ENCODE peak calls at places on chromosomes 12 and 14, in ten cellular contexts. J is BJ, B is tibial artery, O is H1, U is AG04450, F is GM20000, L is neural progenitor cell, X is endothelial cell, Q is HFFc6, V is left lung. G is an unnamed sample.
A peak's percentile ranks its signal among the peaks of the same experiment; 100 is the strongest.

GRCh38 chr14:104726600-104727451 is 2.8 kb downstream of the ADSS1 start:
- DNase-seq in J (no peak), B (no peak), O (no peak), U (no peak), F (no peak), L (no peak), X (peak; percentile 47), Q (no peak), V (no peak), G (no peak)

GRCh38 chr14:75543258-75543657 is 21.0 kb downstream of the BATF start:
- DNase-seq in J (no peak), B (no peak), O (no peak), U (no peak), F (no peak), L (no peak), X (no peak), Q (no peak), V (no peak), G (no peak)

GRCh38 chr12:550473-551260 is 90.9 kb downstream of the B4GALNT3 start:
- DNase-seq in J (no peak), B (no peak), O (no peak), U (no peak), F (no peak), L (no peak), X (no peak), Q (no peak), V (no peak), G (no peak)

GRCh38 chr12:4030938-4031702 is 157.9 kb upstream of the PARP11 start:
- DNase-seq in J (peak; percentile 93), B (peak; percentile 91), O (peak; percentile 85), U (peak; percentile 96), F (peak; percentile 95), L (peak; percentile 98), X (peak; percentile 83), Q (peak; percentile 98), V (peak; percentile 91), G (peak; percentile 97)

GRCh38 chr12:7327913-7328312 is 24.0 kb downstream of the ACSM4 start:
- DNase-seq in J (no peak), B (no peak), O (no peak), U (no peak), F (no peak), L (no peak), X (no peak), Q (no peak), V (no peak), G (no peak)

GRCh38 chr12:12333407-12333831 is 16.6 kb downstream of the MANSC1 start:
- DNase-seq in J (no peak), B (no peak), O (no peak), U (peak; percentile 93), F (no peak), L (no peak), X (no peak), Q (no peak), V (peak; percentile 45), G (no peak)

GRCh38 chr14:24236689-24237462 is 4.1 kb downstream of the GMPR2 start:
- DNase-seq in J (no peak), B (no peak), O (no peak), U (no peak), F (no peak), L (no peak), X (no peak), Q (no peak), V (no peak), G (no peak)

GRCh38 chr12:101793401-101793800 is 37.4 kb downstream of the GNPTAB start:
- DNase-seq in J (peak; percentile 31), B (no peak), O (no peak), U (no peak), F (peak; percentile 20), L (no peak), X (no peak), Q (peak; percentile 76), V (no peak), G (no peak)

GRCh38 chr12:70842136-70842535 is 78.4 kb downstream of the PTPRR start:
- DNase-seq in J (no peak), B (no peak), O (no peak), U (no peak), F (no peak), L (no peak), X (no peak), Q (no peak), V (no peak), G (no peak)

GRCh38 chr12:132632521-132633228 is 14.1 kb downstream of the P2RX2 start:
- DNase-seq in J (no peak), B (no peak), O (no peak), U (no peak), F (no peak), L (no peak), X (no peak), Q (no peak), V (peak; percentile 29), G (no peak)

GRCh38 chr12:91222746-91223145 is 40.1 kb upstream of the DCN start:
- DNase-seq in J (peak; percentile 36), B (no peak), O (no peak), U (no peak), F (no peak), L (no peak), X (no peak), Q (peak; percentile 59), V (no peak), G (peak; percentile 42)

GRCh38 chr14:22122227-22123187 is 448.9 kb upstream of the OR4E1 start:
- DNase-seq in J (no peak), B (no peak), O (no peak), U (no peak), F (no peak), L (peak; percentile 25), X (peak; percentile 22), Q (no peak), V (no peak), G (peak; percentile 25)

GRCh38 chr14:39015360-39015961 is 87.6 kb downstream of the SEC23A start:
- DNase-seq in J (no peak), B (no peak), O (no peak), U (no peak), F (peak; percentile 68), L (peak; percentile 68), X (peak; percentile 22), Q (peak; percentile 9), V (no peak), G (peak; percentile 66)

GRCh38 chr14:103546651-103547454 is 15.6 kb downstream of the BAG5 start:
- DNase-seq in J (no peak), B (no peak), O (peak; percentile 98), U (no peak), F (peak; percentile 94), L (peak; percentile 82), X (peak; percentile 78), Q (peak; percentile 21), V (peak; percentile 74), G (peak; percentile 67)

GRCh38 chr12:112924986-112925385 is 13.3 kb upstream of the OAS3 start:
- DNase-seq in J (no peak), B (no peak), O (no peak), U (no peak), F (no peak), L (no peak), X (no peak), Q (no peak), V (no peak), G (no peak)

GRCh38 chr12:83016226-83016835 is 329.6 kb downstream of the TMTC2 start:
- DNase-seq in J (peak; percentile 68), B (no peak), O (no peak), U (peak; percentile 57), F (no peak), L (no peak), X (no peak), Q (peak; percentile 67), V (no peak), G (peak; percentile 91)

GRCh38 chr12:124332068-124332672 is 37.3 kb downstream of the RFLNA start:
- DNase-seq in J (no peak), B (no peak), O (no peak), U (no peak), F (no peak), L (no peak), X (peak; percentile 23), Q (no peak), V (no peak), G (no peak)
- TF ChIP-seq CTCF in J (peak; percentile 23), B (no peak), O (peak; percentile 51), U (peak; percentile 29), F (peak; percentile 3), L (peak; percentile 49), X (peak; percentile 38), Q (peak; percentile 61), V (no peak), G (peak; percentile 25)

DNA sequence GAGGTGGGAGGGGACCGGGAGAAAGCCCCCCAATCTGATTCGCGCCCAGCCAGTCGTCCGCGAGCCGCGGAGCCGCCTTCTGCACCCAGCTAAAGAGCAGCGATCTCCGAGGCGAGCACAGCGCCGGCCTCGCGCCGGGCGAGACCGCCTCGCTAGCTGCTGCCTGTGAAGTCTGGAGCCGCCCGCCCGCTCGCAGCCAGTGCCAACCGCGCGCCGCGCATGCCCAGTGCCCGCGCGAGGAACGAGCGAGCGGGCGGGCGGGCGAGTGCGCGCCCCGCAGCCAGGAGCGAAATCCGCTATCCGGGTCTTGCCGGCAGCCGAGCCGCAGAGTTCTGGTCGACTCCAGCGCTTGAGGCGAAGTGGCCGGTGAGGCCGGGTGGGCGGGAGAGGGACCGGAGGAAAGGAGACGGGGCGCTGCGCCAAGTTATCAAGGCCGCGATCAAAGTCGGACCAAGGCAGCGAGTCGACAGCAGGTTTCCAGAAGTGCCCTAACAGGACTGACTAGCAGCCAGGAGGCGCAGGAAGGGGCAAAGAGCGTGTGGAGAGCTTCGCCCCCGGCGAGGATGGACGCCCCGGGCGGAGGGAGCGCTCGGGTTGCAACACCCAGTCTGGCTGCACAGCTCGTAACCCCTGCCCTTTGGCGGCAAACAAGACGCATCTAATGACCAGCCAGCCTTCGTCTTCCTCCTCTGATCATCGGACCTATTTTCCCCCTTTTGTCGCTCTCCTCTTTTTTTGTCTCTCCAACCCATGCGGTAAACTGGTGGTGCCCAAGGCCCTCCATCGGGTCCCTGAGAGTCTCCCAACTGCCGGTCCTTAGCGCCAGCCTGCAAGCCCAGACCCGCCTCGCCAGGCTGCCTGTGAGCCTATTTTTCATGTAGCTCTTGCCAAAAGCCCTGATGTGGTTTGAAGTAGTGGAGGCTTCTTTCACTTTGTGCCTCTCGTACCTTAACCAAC is at the start of gene EPS8:
- DNase-seq in J (no peak), B (peak; percentile 90), O (peak; percentile 98), U (peak; percentile 81), F (peak; percentile 92), L (peak; percentile 95), X (peak; percentile 96), Q (peak; percentile 91), V (peak; percentile 92), G (peak; percentile 88)
- TF ChIP-seq CTCF in J (peak; percentile 18), B (no peak), O (no peak), U (no peak), F (no peak), L (no peak), X (no peak), Q (peak; percentile 56), V (no peak), G (no peak)

DNA sequence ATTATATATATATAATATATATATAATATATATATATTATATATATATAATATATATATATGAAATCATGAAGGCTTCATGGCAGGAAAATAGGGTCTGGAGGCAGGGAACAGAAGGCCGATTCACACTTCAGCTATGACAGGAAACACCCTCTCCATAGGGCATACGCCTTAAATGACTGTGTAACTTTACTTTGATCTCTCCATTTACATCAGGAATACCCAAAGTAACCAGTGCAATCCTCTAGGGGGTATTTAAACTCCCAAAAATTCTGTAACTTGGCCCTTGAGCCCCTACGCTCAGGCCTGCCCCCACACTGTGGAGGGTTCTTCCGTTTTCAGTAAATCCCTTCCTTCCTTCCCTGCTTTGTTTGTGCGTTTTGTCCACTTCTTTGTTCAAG is 40.4 kb upstream of the PPP2R5C start:
- DNase-seq in J (no peak), B (no peak), O (no peak), U (no peak), F (no peak), L (no peak), X (no peak), Q (no peak), V (no peak), G (no peak)
- TF ChIP-seq CTCF in J (no peak), B (no peak), O (no peak), U (no peak), F (no peak), L (no peak), X (no peak), Q (no peak), V (no peak), G (no peak)

GRCh38 chr12:79512068-79512467 is 178.7 kb downstream of the PAWR start:
- DNase-seq in J (no peak), B (no peak), O (peak; percentile 78), U (no peak), F (no peak), L (peak; percentile 47), X (peak; percentile 8), Q (no peak), V (no peak), G (peak; percentile 27)
- TF ChIP-seq CTCF in J (peak; percentile 15), B (no peak), O (peak; percentile 77), U (no peak), F (no peak), L (peak; percentile 65), X (no peak), Q (peak; percentile 60), V (no peak), G (no peak)

G was measured in MCF 10A.